ENCODE peak calls at places on chromosome 1, in four cellular contexts. T is activated CD4-positive, alpha-beta memory T cell treated with anti-CD3 and anti-CD28 coated beads, Interleukin-2, amount 10 ng/mL, durations not matched to agents 7 days and 5 days; A is NCI-H748 treated with DMSO at 0.1 percent for 48 hours; G is GM03348. M is an unnamed sample.

GRCh38 chr1:151371744-151372410 is 628 bp downstream of the SELENBP1 start:
- DNase-seq in G (peak; percentile 49), A (peak; percentile 43), T (no peak), M (no peak)

GRCh38 chr1:165824269-165824643 is 3.2 kb upstream of the UCK2 start:
- DNase-seq in G (no peak), T (no peak), A (no peak), M (no peak)

GRCh38 chr1:36836196-36836883 is 198.0 kb downstream of the GRIK3 start:
- DNase-seq in T (no peak), A (no peak), G (no peak), M (no peak)

GRCh38 chr1:165928075-165928731 is 100.8 kb downstream of the UCK2 start:
- DNase-seq in T (peak; percentile 68), A (peak; percentile 31), G (peak; percentile 75), M (no peak)

GRCh38 chr1:24635195-24635843 is 7.8 kb upstream of the SRRM1 start:
- DNase-seq in A (peak; percentile 37), G (peak; percentile 80), T (no peak), M (peak; percentile 56)

GRCh38 chr1:173005196-173005864 is 45.4 kb downstream of the TNFSF18 start:
- DNase-seq in T (no peak), A (no peak), G (no peak), M (no peak)

GRCh38 chr1:36349839-36350238 is 26.4 kb upstream of the EVA1B start:
- DNase-seq in A (no peak), T (no peak), G (peak; percentile 39), M (no peak)

GRCh38 chr1:232767381-232768074 is 37.7 kb upstream of the MAP10 start:
- DNase-seq in A (no peak), G (peak; percentile 75), T (no peak), M (no peak)

GRCh38 chr1:231971397-231972233 is 345.0 kb downstream of the DISC1 start:
- DNase-seq in G (peak; percentile 11), T (no peak), A (no peak), M (no peak)

GRCh38 chr1:246573481-246573880 is 7.2 kb downstream of the CNST start:
- DNase-seq in T (no peak), A (no peak), G (no peak), M (no peak)

GRCh38 chr1:61157420-61157987 is 75.1 kb downstream of the NFIA start:
- DNase-seq in T (no peak), G (peak; percentile 81), A (no peak), M (peak; percentile 78)

M was measured in AG04449.